ENCODE peak calls at places on chromosome 18, in four cellular contexts. O is stimulated activated CD8-positive, alpha-beta memory T cell treated with anti-CD3 and anti-CD28 coated beads, Interleukin-4, amount 100 ng/mL, for 4 hours; H is heart left ventricle; R is EH. I is an unnamed sample.

GRCh38 chr18:42611134-42611533 is 504.4 kb downstream of the RIT2 start:
- DNase-seq in O (no peak), R (no peak), H (no peak), I (no peak)

GRCh38 chr18:2905802-2906521 is 59.2 kb downstream of the EMILIN2 start:
- DNase-seq in R (peak; percentile 84), H (peak; percentile 82), O (peak; percentile 7), I (no peak)

GRCh38 chr18:57527479-57528237 is 58.8 kb downstream of the FECH start:
- DNase-seq in H (no peak), O (no peak), R (no peak), I (no peak)

GRCh38 chr18:44654555-44654954 is 26.1 kb upstream of the SETBP1 start:
- DNase-seq in H (no peak), O (no peak), R (peak; percentile 85), I (no peak)

GRCh38 chr18:31741096-31741735 is 19.5 kb downstream of the SLC25A52 start:
- DNase-seq in R (peak; percentile 34), O (no peak), H (no peak), I (no peak)

GRCh38 chr18:67733094-67733493 is 216.6 kb upstream of the DSEL start:
- DNase-seq in R (peak; percentile 49), O (no peak), H (no peak), I (no peak)

GRCh38 chr18:45416168-45416567 is 199.1 kb upstream of the SLC14A2 start:
- DNase-seq in O (no peak), H (no peak), R (no peak), I (no peak)

GRCh38 chr18:63299837-63300787 is 19.5 kb downstream of the BCL2 start:
- DNase-seq in H (no peak), O (no peak), R (peak; percentile 70), I (no peak)

GRCh38 chr18:49241852-49242251 is 218.6 kb downstream of the DYM start:
- DNase-seq in O (no peak), R (peak; percentile 74), H (no peak), I (no peak)

GRCh38 chr18:35619468-35619867 is 37.9 kb downstream of the GALNT1 start:
- DNase-seq in O (no peak), R (no peak), H (peak; percentile 40), I (no peak)

GRCh38 chr18:2325308-2325849 is 245.9 kb downstream of the METTL4 start:
- DNase-seq in R (peak; percentile 14), H (no peak), O (no peak), I (no peak)

GRCh38 chr18:28013064-28013463 is 163.9 kb downstream of the CDH2 start:
- DNase-seq in R (peak; percentile 53), O (no peak), H (no peak), I (no peak)

GRCh38 chr18:48940854-48941531 is 9.8 kb downstream of the SMAD7 start:
- DNase-seq in R (no peak), O (peak; percentile 76), H (no peak), I (no peak)

GRCh38 chr18:6414118-6414722 is 491 bp downstream of the L3MBTL4 start:
- DNase-seq in O (peak; percentile 30), H (peak; percentile 70), R (peak; percentile 6), I (no peak)

GRCh38 chr18:38445485-38446145 is 880.0 kb upstream of the CELF4 start:
- DNase-seq in R (no peak), O (no peak), H (no peak), I (no peak)

GRCh38 chr18:12366379-12366778 is 10.6 kb downstream of the AFG3L2 start:
- DNase-seq in R (no peak), H (peak; percentile 55), O (no peak), I (no peak)

GRCh38 chr18:22913861-22914260 is 19.3 kb upstream of the RBBP8 start:
- DNase-seq in R (no peak), O (no peak), H (no peak), I (no peak)

GRCh38 chr18:68121308-68121707 is 593.6 kb downstream of the TMX3 start:
- DNase-seq in R (peak; percentile 7), O (no peak), H (no peak), I (no peak)

GRCh38 chr18:6086731-6087130 is 191.4 kb upstream of the TMEM200C start:
- DNase-seq in R (no peak), H (no peak), O (no peak), I (no peak)

GRCh38 chr18:2997846-2998599 is 14.9 kb downstream of the LPIN2 start:
- DNase-seq in O (no peak), H (no peak), R (no peak), I (no peak)

GRCh38 chr18:74368901-74369705 is 53.5 kb downstream of the C18orf63 start:
- DNase-seq in H (no peak), R (no peak), O (no peak), I (no peak)

GRCh38 chr18:13414542-13414941 is 196.0 kb downstream of the LDLRAD4 start:
- DNase-seq in H (no peak), R (no peak), O (no peak), I (no peak)

GRCh38 chr18:59885579-59886163 is 14.1 kb upstream of the PMAIP1 start:
- DNase-seq in H (no peak), R (peak; percentile 91), O (no peak), I (no peak)

GRCh38 chr18:55856191-55856590 is 268.2 kb upstream of the TCF4 start:
- DNase-seq in R (peak; percentile 97), O (no peak), H (no peak), I (no peak)

GRCh38 chr18:70195014-70195614 is 10.4 kb downstream of the RTTN start:
- DNase-seq in R (no peak), H (no peak), O (no peak), I (no peak)

GRCh38 chr18:59562751-59563150 is 134.5 kb downstream of the CCBE1 start:
- DNase-seq in H (no peak), O (no peak), R (no peak), I (no peak)

GRCh38 chr18:75378674-75379315 is 48.7 kb downstream of the SMIM21 start:
- DNase-seq in O (no peak), H (no peak), R (no peak), I (no peak)

GRCh38 chr18:31195063-31195462 is 32.4 kb upstream of the DSC1 start:
- DNase-seq in R (no peak), H (no peak), O (no peak), I (no peak)

GRCh38 chr18:78330761-78331160 is 648.9 kb upstream of the SALL3 start:
- DNase-seq in O (no peak), R (no peak), H (no peak), I (no peak)

GRCh38 chr18:51321696-51322095 is 124.2 kb upstream of the MEX3C start:
- DNase-seq in O (no peak), H (no peak), R (no peak), I (no peak)

GRCh38 chr18:80210312-80211083 is 36.8 kb downstream of the PARD6G start:
- DNase-seq in H (no peak), R (no peak), O (no peak), I (no peak)

GRCh38 chr18:45248240-45248903 is 366.9 kb upstream of the SLC14A2 start:
- DNase-seq in O (no peak), R (peak; percentile 96), H (peak; percentile 49), I (no peak)

GRCh38 chr18:61579581-61579980 is 246.4 kb downstream of the CDH20 start:
- DNase-seq in R (peak; percentile 25), H (no peak), O (no peak), I (no peak)

GRCh38 chr18:29164020-29164706 is 987.2 kb upstream of the CDH2 start:
- DNase-seq in O (no peak), R (peak; percentile 96), H (no peak), I (no peak)

GRCh38 chr18:36412778-36413177 is 115.3 kb downstream of the FHOD3 start:
- DNase-seq in R (peak; percentile 46), H (no peak), O (no peak), I (no peak)

GRCh38 chr18:22946217-22946616 is 13.1 kb downstream of the RBBP8 start:
- DNase-seq in R (no peak), H (no peak), O (no peak), I (no peak)

GRCh38 chr18:77045682-77046081 is 86.9 kb downstream of the MBP start:
- DNase-seq in O (no peak), H (no peak), R (no peak), I (no peak)

GRCh38 chr18:13943338-13943737 is 28.0 kb upstream of the MC2R start:
- DNase-seq in R (no peak), O (no peak), H (no peak), I (no peak)

GRCh38 chr18:5998907-5999306 is 103.6 kb upstream of the TMEM200C start:
- DNase-seq in H (no peak), R (no peak), O (no peak), I (no peak)